ENCODE peak calls at places on chromosomes 11 and 22, in five cellular contexts. T, I, L, F and S are unnamed samples.

GRCh38 chr11:36376888-36377758 is 81.0 kb downstream of the PRR5L start:
- DNase-seq in T (no peak), I (peak), L (peak), F (no peak), S (peak)

GRCh38 chr11:43708776-43709175 is 28.2 kb downstream of the HSD17B12 start:
- DNase-seq in T (no peak), I (no peak), L (peak), F (no peak), S (no peak)

GRCh38 chr22:20131593-20131855 is at the start of gene ZDHHC8:
- DNase-seq in T (no peak), I (no peak), L (no peak), F (no peak), S (peak)

GRCh38 chr22:44735518-44736428 is 16.6 kb upstream of the ARHGAP8 start:
- DNase-seq in T (peak), I (peak), L (peak), F (no peak), S (peak)

GRCh38 chr11:118921121-118921928 is 4.4 kb downstream of the BCL9L start:
- DNase-seq in T (no peak), I (no peak), L (peak), F (no peak), S (no peak)

GRCh38 chr22:47049078-47049609 is 286.7 kb downstream of the TBC1D22A start:
- DNase-seq in T (no peak), I (no peak), L (no peak), F (no peak), S (no peak)

GRCh38 chr11:34044664-34045485 is 6.7 kb upstream of the CAPRIN1 start:
- DNase-seq in T (no peak), I (no peak), L (peak), F (peak), S (no peak)

GRCh38 chr11:78576549-78577097 is 2.0 kb upstream of the NARS2 start:
- DNase-seq in T (no peak), I (no peak), L (no peak), F (no peak), S (no peak)

GRCh38 chr11:2792376-2793250 is 92.8 kb upstream of the KCNQ1OT1 start:
- DNase-seq in T (no peak), I (no peak), L (no peak), F (no peak), S (no peak)

GRCh38 chr11:108713076-108713790 is 48.4 kb downstream of the DDX10 start:
- DNase-seq in T (no peak), I (no peak), L (no peak), F (no peak), S (peak)

GRCh38 chr11:15707971-15708370 is 593.2 kb downstream of the INSC start:
- DNase-seq in T (no peak), I (no peak), L (no peak), F (no peak), S (no peak)

GRCh38 chr11:75576445-75577049 is 14.5 kb downstream of the SERPINH1 start:
- DNase-seq in T (no peak), I (peak), L (peak), F (no peak), S (peak)

GRCh38 chr11:102546427-102546826 is 15.9 kb upstream of the MMP7 start:
- DNase-seq in T (no peak), I (no peak), L (peak), F (no peak), S (peak)

GRCh38 chr22:31062566-31063230 is 18.4 kb upstream of the SMTN start:
- DNase-seq in T (no peak), I (no peak), L (no peak), F (no peak), S (no peak)

GRCh38 chr11:72613977-72614376 is 60.2 kb downstream of the PDE2A start:
- DNase-seq in T (no peak), I (peak), L (no peak), F (no peak), S (peak)

GRCh38 chr11:44936527-44936926 is 14.2 kb downstream of the TP53I11 start:
- DNase-seq in T (peak), I (peak), L (peak), F (peak), S (peak)

GRCh38 chr22:38177926-38178604 is 3.6 kb downstream of the PLA2G6 start:
- DNase-seq in T (no peak), I (peak), L (peak), F (peak), S (no peak)

GRCh38 chr11:60376601-60377000 is 1.7 kb upstream of the MS4A7 start:
- DNase-seq in T (no peak), I (no peak), L (peak), F (no peak), S (no peak)